ENCODE peak calls at places on chromosome 12, in five cellular contexts. X is psoas muscle, B is tibial nerve, E is brain microvascular endothelial cell, A is right cardiac atrium. W is an unnamed sample.

GRCh38 chr12:108063192-108063591 is 65.9 kb upstream of the WSCD2 start:
- DNase-seq in X (no peak), E (no peak), B (peak; percentile 36), A (no peak), W (no peak)

GRCh38 chr12:122688291-122688690 is 14.9 kb downstream of the HCAR2 start:
- DNase-seq in A (no peak), B (no peak), X (no peak), E (no peak), W (no peak)

GRCh38 chr12:28374556-28374955 is 184.3 kb downstream of the CCDC91 start:
- DNase-seq in B (no peak), E (no peak), A (no peak), X (no peak), W (no peak)

GRCh38 chr12:67410667-67411067 is 141.5 kb downstream of the CAND1 start:
- DNase-seq in E (no peak), X (no peak), A (no peak), B (no peak), W (no peak)

GRCh38 chr12:29516431-29516875 is 19.0 kb upstream of the OVCH1 start:
- DNase-seq in A (no peak), X (no peak), B (no peak), E (peak; percentile 10), W (no peak)

GRCh38 chr12:66804555-66804954 is 125.7 kb upstream of the GRIP1 start:
- DNase-seq in B (no peak), A (no peak), E (no peak), X (no peak), W (no peak)

GRCh38 chr12:63980211-63980610 is 135.7 kb downstream of the SRGAP1 start:
- DNase-seq in X (no peak), B (no peak), E (no peak), A (no peak), W (no peak)

GRCh38 chr12:90832427-90832826 is 122.5 kb downstream of the CCER1 start:
- DNase-seq in B (no peak), X (no peak), A (no peak), E (no peak), W (no peak)

GRCh38 chr12:93974252-93974651 is 174.1 kb upstream of the PLXNC1 start:
- DNase-seq in B (no peak), X (no peak), A (no peak), E (no peak), W (no peak)

GRCh38 chr12:89709994-89710872 is 1.6 kb upstream of the ATP2B1 start:
- DNase-seq in E (peak; percentile 28), A (peak; percentile 70), B (peak; percentile 36), X (peak; percentile 70), W (no peak)

GRCh38 chr12:39605501-39605900 is 14.1 kb downstream of the ABCD2 start:
- DNase-seq in E (peak; percentile 7), B (no peak), X (no peak), A (no peak), W (no peak)

GRCh38 chr12:25054783-25055144 is 105.9 kb upstream of the BCAT1 start:
- DNase-seq in X (no peak), B (no peak), A (no peak), E (peak; percentile 81), W (peak; percentile 53)

GRCh38 chr12:31234053-31234835 is 91.7 kb downstream of the SINHCAF start:
- DNase-seq in E (no peak), A (no peak), B (no peak), X (no peak), W (no peak)

GRCh38 chr12:101935769-101936741 is 58.7 kb downstream of the DRAM1 start:
- DNase-seq in X (peak; percentile 73), B (peak; percentile 77), E (peak; percentile 92), A (peak; percentile 80), W (no peak)

GRCh38 chr12:102957339-102958050 is at the start of gene ASCL1:
- DNase-seq in X (no peak), B (no peak), E (no peak), A (no peak), W (no peak)

GRCh38 chr12:98998697-98999299 is 353.7 kb downstream of the APAF1 start:
- DNase-seq in E (no peak), B (no peak), X (no peak), A (no peak), W (no peak)

GRCh38 chr12:99918003-99918402 is 66.7 kb downstream of the ANKS1B start:
- DNase-seq in X (no peak), B (peak; percentile 41), E (no peak), A (peak; percentile 12), W (no peak)

GRCh38 chr12:121223283-121223946 is 13.5 kb downstream of the P2RX4 start:
- DNase-seq in A (no peak), E (peak; percentile 5), X (no peak), B (no peak), W (peak; percentile 32)

GRCh38 chr12:117046425-117046824 is 52.8 kb downstream of the TESC start:
- DNase-seq in B (no peak), E (no peak), X (no peak), A (no peak), W (no peak)

GRCh38 chr12:124332900-124333299 is 38.0 kb downstream of the RFLNA start:
- DNase-seq in B (no peak), X (no peak), A (no peak), E (no peak), W (no peak)

GRCh38 chr12:47551426-47551851 is 154.4 kb downstream of the RPAP3 start:
- DNase-seq in A (peak; percentile 51), E (no peak), X (no peak), B (peak; percentile 9), W (no peak)

GRCh38 chr12:13973981-13974380 is 7.4 kb downstream of the GRIN2B start:
- DNase-seq in B (no peak), A (no peak), E (no peak), X (no peak), W (no peak)

DNA sequence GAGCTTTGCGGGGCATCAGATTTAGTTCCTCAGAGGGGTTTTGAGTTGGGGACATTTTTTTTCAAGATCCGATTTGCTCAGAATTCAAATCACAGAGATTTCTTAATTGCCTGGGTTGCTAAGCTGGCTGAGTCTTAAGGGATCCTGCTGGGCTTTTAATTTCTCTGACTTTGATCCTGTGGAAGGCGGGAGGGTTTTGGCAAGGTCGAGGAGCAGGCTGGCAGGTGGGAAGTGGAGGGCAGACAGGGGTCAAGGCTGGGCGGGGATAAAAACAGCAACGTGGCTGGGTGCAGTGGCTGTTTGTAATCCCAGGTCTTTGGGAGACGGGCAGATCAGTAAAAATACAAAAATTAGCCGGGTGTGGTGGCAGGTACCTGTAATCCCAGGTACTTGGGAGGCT is 33.5 kb upstream of the CCDC63 start:
- DNase-seq in X (no peak), B (no peak), E (no peak), A (no peak), W (no peak)
- H3K27me3 ChIP-seq in X (no peaks in the 10 kb centered on the region), B (no peaks in the 10 kb centered on the region), E (no peaks in the 10 kb centered on the region), A (no peaks in the 10 kb centered on the region), W (no peaks in the 10 kb centered on the region)

GRCh38 chr12:42982828-42983227 is 393.3 kb upstream of the PRICKLE1 start:
- DNase-seq in A (no peak), E (no peak), B (no peak), X (no peak), W (no peak)
- H3K27ac ChIP-seq in A (no peak overlapping the region), E (no peak overlapping the region), B (no peak overlapping the region), X (no peak overlapping the region), W (no peak overlapping the region)

DNA sequence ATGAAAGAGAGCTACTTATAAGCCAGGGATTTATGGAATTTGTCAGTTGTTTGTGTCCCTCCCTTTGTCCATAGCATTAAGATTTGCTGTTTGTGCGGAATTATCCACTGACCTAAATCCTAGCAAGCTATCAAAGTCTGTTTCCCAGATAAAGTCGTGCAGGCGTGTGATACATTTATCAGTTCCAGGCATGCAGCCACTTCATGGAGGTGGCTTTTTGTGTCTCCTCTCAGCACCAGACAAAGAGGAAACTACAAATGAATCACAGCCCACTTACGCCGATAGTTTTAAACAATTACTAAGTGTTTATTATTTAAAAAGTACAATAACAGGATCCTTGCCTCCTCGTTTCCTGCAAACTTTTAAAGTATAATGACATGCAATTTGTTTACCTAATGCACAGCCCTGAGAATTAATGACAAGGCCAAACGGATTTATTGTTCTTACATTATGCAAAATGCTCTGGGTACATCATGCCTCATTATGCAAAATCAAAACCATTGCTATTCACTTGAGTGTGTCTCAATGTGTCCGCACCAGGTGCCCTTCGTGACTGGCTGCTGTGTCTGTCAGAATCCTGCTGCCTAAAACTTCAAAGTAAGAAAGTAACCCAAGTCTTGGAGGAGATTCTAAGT is 423.2 kb downstream of the GLT1D1 start:
- DNase-seq in X (no peak), B (no peak), A (no peak), E (peak; percentile 9), W (no peak)
- H3K27me3 ChIP-seq in X (no peaks in the 10 kb centered on the region), B (no peaks in the 10 kb centered on the region), A (no peaks in the 10 kb centered on the region), E (no peaks in the 10 kb centered on the region), W (no peaks in the 10 kb centered on the region)

DNA sequence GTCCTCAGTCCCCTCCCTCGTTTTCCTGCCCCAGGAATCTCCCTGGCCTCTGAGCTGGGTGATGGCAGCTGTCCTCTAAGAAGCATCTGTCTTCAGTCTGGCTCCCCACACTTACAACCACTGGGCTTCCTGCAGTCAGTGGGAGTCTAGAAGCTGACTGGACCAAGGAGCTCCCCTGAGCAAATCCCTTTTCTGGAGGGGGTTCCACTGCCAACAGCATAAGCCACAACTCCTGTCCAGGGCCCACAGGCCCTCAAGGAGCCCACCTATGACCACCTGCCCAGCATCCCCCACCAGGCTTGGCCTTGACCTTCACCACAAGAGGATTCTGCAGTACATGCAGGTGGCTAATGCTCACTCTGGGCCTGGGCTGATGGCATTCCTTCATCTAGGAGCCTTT is 4.1 kb downstream of the RDH16 start:
- DNase-seq in B (no peak), X (no peak), A (no peak), E (no peak), W (no peak)
- H3K27ac ChIP-seq in B (no peak overlapping the region), X (no peak overlapping the region), A (no peak overlapping the region), E (no peak overlapping the region), W (no peak overlapping the region)

DNA sequence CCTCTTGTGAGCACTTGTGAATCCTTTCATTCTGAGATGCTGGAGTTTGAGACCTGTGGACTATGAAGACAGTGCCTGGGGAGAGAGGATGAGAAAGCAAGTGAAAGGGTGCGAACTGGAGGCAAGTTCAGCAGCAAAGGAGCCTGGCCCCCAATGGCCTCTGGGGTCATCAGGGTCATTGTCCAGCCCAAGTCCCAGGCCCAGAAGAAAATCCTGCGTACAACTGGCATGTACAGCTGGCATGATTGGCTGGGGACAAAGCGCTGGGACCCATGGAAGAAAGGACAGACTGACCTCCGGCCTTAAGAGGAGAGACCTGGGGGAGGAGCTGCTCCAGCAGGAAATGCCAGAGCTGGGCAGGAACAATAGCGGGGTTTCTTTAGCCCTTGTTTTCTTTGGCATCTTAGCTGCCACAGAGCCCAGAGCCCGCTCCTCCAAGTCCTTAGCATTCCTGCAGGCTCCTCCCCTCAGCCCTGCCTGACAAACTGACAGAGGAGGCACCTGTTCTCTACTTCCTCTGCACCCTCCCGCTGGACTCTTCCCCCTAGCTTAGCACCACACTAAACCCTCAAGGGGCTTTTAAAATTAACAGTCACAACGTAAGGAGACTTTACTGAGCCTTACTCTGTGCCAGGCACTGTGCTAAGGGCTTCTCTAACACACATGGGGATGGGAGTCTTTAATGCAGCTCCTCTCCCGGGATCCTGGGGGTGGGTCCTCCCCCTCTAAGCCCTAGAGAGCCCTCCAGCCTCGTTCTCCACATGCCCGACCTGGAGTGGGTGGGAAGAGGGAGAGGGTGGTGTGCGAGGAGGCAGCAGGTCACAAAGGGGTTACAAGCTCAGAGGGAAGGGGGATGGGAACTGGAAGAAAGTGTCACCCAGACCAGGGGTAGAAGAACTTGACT is 1.9 kb upstream of the AQP5 start:
- DNase-seq in E (no peak), X (no peak), A (no peak), B (no peak), W (no peak)
- H3K27me3 ChIP-seq in E (peaks cover 67% of the 10 kb centered on the region), X (peaks cover 64% of the 10 kb centered on the region), A (no peaks in the 10 kb centered on the region), B (no peaks in the 10 kb centered on the region), W (peaks cover 13% of the 10 kb centered on the region)

W was measured in CD8-positive, alpha-beta T cell.